ENCODE peak calls at places on chromosomes 12 and 14, in six cellular contexts. H is left ventricle myocardium inferior; T is HCT116; D is CD4-positive, CD25-positive, alpha-beta regulatory T cell; K is colonic mucosa; Z is CD8-positive, alpha-beta T cell. L is an unnamed sample. For H3K9me3, the result is how much of the 10 kb centered on the place peaks cover.

GRCh38 chr14:77542349-77543239 is 44.0 kb upstream of the ISM2 start:
- DNase-seq in H (no peak), T (no peak), D (no peak), K (no peak), Z (no peak), L (no peak)

GRCh38 chr12:121590476-121591143 is 9.8 kb upstream of the KDM2B start:
- DNase-seq in H (no peak), T (no peak), D (peak), K (no peak), Z (no peak), L (peak)

GRCh38 chr14:92653162-92653651 is 95.2 kb downstream of the LGMN start:
- DNase-seq in H (no peak), T (no peak), D (no peak), K (no peak), Z (peak), L (no peak)

GRCh38 chr12:49973361-49973830 is 649 bp downstream of the AQP6 start:
- DNase-seq in H (no peak), T (no peak), D (no peak), K (no peak), Z (no peak), L (no peak)

GRCh38 chr12:97910559-97910958 is 448.0 kb downstream of the RMST start:
- DNase-seq in H (no peak), T (no peak), D (no peak), K (no peak), Z (no peak), L (no peak)

GRCh38 chr12:63949902-63950301 is 105.4 kb downstream of the SRGAP1 start:
- DNase-seq in H (no peak), T (no peak), D (no peak), K (no peak), Z (no peak), L (no peak)

GRCh38 chr12:34394211-34395055 is 372.1 kb downstream of the ALG10 start:
- DNase-seq in H (peak), T (no peak), D (no peak), K (peak), Z (no peak), L (peak)

GRCh38 chr12:32025906-32026305 is 66.7 kb downstream of the RESF1 start:
- DNase-seq in H (no peak), T (no peak), D (peak), K (no peak), Z (peak), L (peak)

GRCh38 chr12:131695968-131696367 is 14.9 kb upstream of the SFSWAP start:
- DNase-seq in H (no peak), T (no peak), D (no peak), K (no peak), Z (no peak), L (no peak)

GRCh38 chr14:23877538-23878180 is 75.9 kb upstream of the DHRS4 start:
- DNase-seq in H (no peak), T (no peak), D (no peak), K (no peak), Z (no peak), L (no peak)

GRCh38 chr12:110079477-110080400 is 31.4 kb upstream of the C12orf76 start:
- DNase-seq in H (peak), T (no peak), D (peak), K (peak), Z (peak), L (peak)

GRCh38 chr12:93990832-93991748 is 157.3 kb upstream of the PLXNC1 start:
- DNase-seq in H (peak), T (no peak), D (no peak), K (peak), Z (no peak), L (no peak)

GRCh38 chr12:12641650-12642049 is 30.0 kb downstream of the CREBL2 start:
- DNase-seq in H (no peak), T (no peak), D (no peak), K (no peak), Z (no peak), L (no peak)

GRCh38 chr14:64059454-64060198 is 206.8 kb downstream of the SYNE2 start:
- DNase-seq in H (no peak), T (no peak), D (no peak), K (no peak), Z (no peak), L (no peak)

GRCh38 chr14:68479247-68479646 is 313.6 kb downstream of the ZFP36L1 start:
- DNase-seq in H (no peak), T (no peak), D (no peak), K (no peak), Z (no peak), L (no peak)

GRCh38 chr12:107394693-107395092 is 290.9 kb upstream of the PWP1 start:
- DNase-seq in H (no peak), T (no peak), D (no peak), K (no peak), Z (no peak), L (no peak)

GRCh38 chr12:107390414-107390813 is 295.2 kb upstream of the PWP1 start:
- DNase-seq in H (no peak), T (no peak), D (no peak), K (no peak), Z (no peak), L (no peak)

GRCh38 chr12:107395817-107396216 is 289.8 kb upstream of the PWP1 start:
- DNase-seq in H (no peak), T (no peak), D (no peak), K (no peak), Z (no peak), L (no peak)

GRCh38 chr12:107396991-107397390 is 288.6 kb upstream of the PWP1 start:
- DNase-seq in H (no peak), T (no peak), D (no peak), K (no peak), Z (no peak), L (no peak)

GRCh38 chr12:107393043-107393725 is 292.4 kb upstream of the PWP1 start:
- DNase-seq in H (no peak), T (no peak), D (no peak), K (no peak), Z (no peak), L (peak)
- H3K9me3 ChIP-seq in H (under half), T (under half), D (under half), K (under half), Z (under half), L (under half)

DNA sequence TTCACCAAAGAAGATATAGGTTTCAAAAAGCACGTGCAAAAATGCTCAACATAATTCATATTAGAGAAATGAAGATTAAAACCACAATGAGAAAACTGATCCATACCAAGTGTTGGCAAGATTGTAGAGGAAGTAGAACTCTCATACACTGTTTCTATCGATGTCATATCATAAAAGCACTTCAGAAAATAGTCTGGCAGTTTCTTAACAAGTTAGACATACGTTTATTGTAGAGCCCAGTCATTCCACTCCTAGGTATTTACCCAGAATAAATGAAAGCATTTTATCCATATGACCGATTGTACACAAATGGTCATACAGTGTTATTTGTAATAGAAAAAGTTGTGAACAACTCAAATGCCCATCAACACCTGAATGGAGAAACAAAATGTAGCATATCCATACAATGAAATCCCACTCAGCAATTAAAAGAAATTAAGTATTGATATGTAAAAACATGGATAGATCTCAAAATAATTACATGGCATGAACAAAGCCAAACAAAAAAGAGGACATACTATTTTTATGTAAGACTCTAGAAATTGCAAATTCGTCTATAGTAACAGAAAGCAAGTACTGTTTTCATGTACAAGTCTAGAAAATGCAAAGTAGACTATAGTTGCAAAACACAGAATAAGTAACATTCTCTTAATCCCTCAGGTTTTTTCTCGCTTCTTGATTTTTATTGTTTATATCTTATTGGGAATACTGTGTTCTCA is 41.0 kb downstream of the USP15 start:
- DNase-seq in H (no peak), T (no peak), D (no peak), K (no peak), Z (no peak), L (no peak)
- H3K9me3 ChIP-seq in H (under half), T (under half), D (under half), K (under half), Z (under half), L (under half)

GRCh38 chr14:52860209-52860608 is 68.8 kb upstream of the GNPNAT1 start:
- DNase-seq in H (no peak), T (no peak), D (no peak), K (no peak), Z (no peak), L (no peak)

GRCh38 chr14:52852810-52853521 is 61.6 kb upstream of the GNPNAT1 start:
- DNase-seq in H (no peak), T (no peak), D (no peak), K (no peak), Z (no peak), L (no peak)

GRCh38 chr14:52860910-52861309 is 69.5 kb upstream of the GNPNAT1 start:
- DNase-seq in H (no peak), T (no peak), D (no peak), K (no peak), Z (no peak), L (no peak)

GRCh38 chr14:52853522-52853854 is 62.1 kb upstream of the GNPNAT1 start:
- DNase-seq in H (no peak), T (no peak), D (no peak), K (no peak), Z (no peak), L (no peak)

GRCh38 chr14:52856139-52856538 is 64.7 kb upstream of the GNPNAT1 start:
- DNase-seq in H (no peak), T (no peak), D (no peak), K (no peak), Z (no peak), L (no peak)
- H3K9me3 ChIP-seq in H (under half), T (under half), D (under half), K (under half), Z (under half), L (under half)

GRCh38 chr12:132986001-132986884 is at the start of gene ZNF26:
- DNase-seq in H (peak), T (peak), D (peak), K (peak), Z (peak), L (peak)
- H3K9me3 ChIP-seq in H (under half), T (under half), D (under half), K (under half), Z (under half), L (under half)

DNA sequence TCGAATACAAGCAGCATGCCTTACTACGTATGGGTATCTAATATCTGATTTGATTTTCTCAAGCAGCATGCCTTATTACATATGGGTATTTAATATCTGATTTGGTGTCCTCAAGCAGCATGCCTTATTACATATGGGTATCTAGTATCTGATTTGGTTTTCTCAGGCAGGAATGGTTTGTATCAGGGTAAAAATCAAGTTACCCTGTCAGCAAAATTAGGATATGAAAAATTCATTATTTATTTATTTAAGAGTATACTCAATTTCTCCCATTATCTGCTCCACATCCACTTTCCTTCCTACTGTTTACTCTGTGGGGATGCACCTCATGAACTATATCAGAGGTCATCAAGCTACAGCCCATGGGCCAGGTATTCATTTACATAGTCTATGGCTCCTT is 21.9 kb downstream of the ZNF891 start:
- DNase-seq in H (no peak), T (no peak), D (no peak), K (no peak), Z (no peak), L (no peak)
- H3K9me3 ChIP-seq in H (half or more), T (half or more), D (half or more), K (under half), Z (half or more), L (half or more)

GRCh38 chr14:26707234-26707633 is 109.4 kb upstream of the NOVA1 start:
- DNase-seq in H (no peak), T (no peak), D (no peak), K (no peak), Z (no peak), L (no peak)
- H3K9me3 ChIP-seq in H (under half), T (under half), D (under half), K (under half), Z (under half), L (under half)

GRCh38 chr12:100904270-100904669 is 109.7 kb downstream of the ANO4 start:
- DNase-seq in H (no peak), T (no peak), D (no peak), K (no peak), Z (no peak), L (no peak)
- H3K9me3 ChIP-seq in H (under half), T (under half), D (under half), K (under half), Z (under half), L (under half)

GRCh38 chr12:106096376-106096775 is 42.4 kb downstream of the NUAK1 start:
- DNase-seq in H (no peak), T (no peak), D (no peak), K (no peak), Z (no peak), L (no peak)
- H3K9me3 ChIP-seq in H (under half), T (under half), D (under half), K (under half), Z (under half), L (under half)